ENCODE peak calls at places on chromosome 16, in seven cellular contexts. A is IMR-90, G is dorsolateral prefrontal cortex, C is WERI-Rb-1, J is thoracic aorta, L is Panc1, H is HL-60. E is an unnamed sample.

GRCh38 chr16:3922241-3922640 is 41.7 kb upstream of the CREBBP start:
- DNase-seq in L (no peak), H (no peak), A (no peak), J (no peak), C (no peak), G (no peak), E (no peak)

GRCh38 chr16:57893559-57894389 is 77.2 kb downstream of the CNGB1 start:
- DNase-seq in H (peak; percentile 28), L (no peak), G (no peak), J (no peak), A (peak; percentile 91), C (no peak), E (peak; percentile 78)

GRCh38 chr16:14301150-14302030 is 230.3 kb downstream of the MRTFB start:
- DNase-seq in A (no peak), J (no peak), G (no peak), L (no peak), C (no peak), H (no peak), E (no peak)

GRCh38 chr16:50151744-50152143 is 1.4 kb upstream of the TENT4B start:
- DNase-seq in C (no peak), A (no peak), L (no peak), J (no peak), G (no peak), H (no peak), E (no peak)

GRCh38 chr16:88966986-88967799 is 9.8 kb downstream of the CBFA2T3 start:
- DNase-seq in A (no peak), C (no peak), G (no peak), L (no peak), H (no peak), J (no peak), E (no peak)

GRCh38 chr16:29990033-29990432 is 5.4 kb downstream of the HIRIP3 start:
- DNase-seq in G (no peak), L (no peak), A (no peak), J (no peak), H (no peak), C (no peak), E (no peak)

GRCh38 chr16:28823291-28823718 is 506 bp downstream of the ATXN2L start:
- DNase-seq in H (no peak), G (no peak), C (no peak), J (no peak), L (no peak), A (no peak), E (no peak)

GRCh38 chr16:50902457-50902856 is 160.6 kb downstream of the CYLD start:
- DNase-seq in G (no peak), L (no peak), A (no peak), H (no peak), J (no peak), C (peak; percentile 26), E (no peak)

GRCh38 chr16:79838860-79839259 is 238.3 kb upstream of the MAF start:
- DNase-seq in C (no peak), L (no peak), G (no peak), J (no peak), H (no peak), A (no peak), E (no peak)

GRCh38 chr16:9123871-9124270 is 32.4 kb downstream of the HAPSTR1 start:
- DNase-seq in G (no peak), J (no peak), C (no peak), A (no peak), H (no peak), L (no peak), E (no peak)

GRCh38 chr16:22103371-22103890 is 11.1 kb downstream of the VWA3A start:
- DNase-seq in J (no peak), A (no peak), L (no peak), C (no peak), H (no peak), G (no peak), E (no peak)

GRCh38 chr16:83164816-83165215 is 538.0 kb downstream of the CDH13 start:
- DNase-seq in C (no peak), L (no peak), G (no peak), H (no peak), A (no peak), J (no peak), E (no peak)

GRCh38 chr16:30525844-30526136 is 576 bp downstream of the ZNF768 start:
- DNase-seq in C (no peak), L (no peak), A (no peak), G (no peak), H (no peak), J (no peak), E (no peak)

GRCh38 chr16:30394603-30395154 is 541 bp upstream of the ZNF48 start:
- DNase-seq in L (no peak), G (no peak), A (peak; percentile 50), J (no peak), H (no peak), C (no peak), E (no peak)

GRCh38 chr16:79758615-79759346 is 158.2 kb upstream of the MAF start:
- DNase-seq in G (no peak), H (no peak), L (no peak), C (no peak), J (no peak), A (no peak), E (no peak)

GRCh38 chr16:77780378-77780837 is 8.0 kb upstream of the VAT1L start:
- DNase-seq in G (no peak), A (peak; percentile 98), C (no peak), H (no peak), J (no peak), L (peak; percentile 33), E (peak; percentile 92)

GRCh38 chr16:15979801-15980200 is 30.4 kb downstream of the ABCC1 start:
- DNase-seq in A (no peak), L (no peak), C (no peak), G (no peak), H (no peak), J (peak; percentile 38), E (no peak)

GRCh38 chr16:88385831-88386815 is 3.4 kb downstream of the ZNF469 start:
- DNase-seq in G (no peak), L (no peak), A (no peak), H (no peak), C (no peak), J (no peak), E (no peak)

GRCh38 chr16:57635266-57636097 is 7.1 kb downstream of the ADGRG1 start:
- DNase-seq in L (no peak), H (no peak), J (no peak), C (no peak), G (no peak), A (no peak), E (no peak)

GRCh38 chr16:79013004-79013403 is 587.5 kb downstream of the MAF start:
- DNase-seq in L (no peak), A (no peak), G (no peak), H (no peak), J (no peak), C (no peak), E (no peak)

GRCh38 chr16:31700200-31700529 is 172.5 kb downstream of the AHSP start:
- DNase-seq in L (no peak), J (no peak), G (no peak), A (no peak), C (no peak), H (no peak), E (no peak)

GRCh38 chr16:70267516-70267915 is 15.8 kb upstream of the EXOSC6 start:
- DNase-seq in J (no peak), L (no peak), A (peak; percentile 55), C (peak; percentile 50), G (no peak), H (peak; percentile 28), E (no peak)

GRCh38 chr16:27503662-27504061 is 46.1 kb downstream of the GTF3C1 start:
- DNase-seq in A (no peak), C (no peak), H (no peak), L (no peak), J (no peak), G (no peak), E (no peak)
- H3K27ac ChIP-seq in A (no peak overlapping the region), C (no peak overlapping the region), H (no peak overlapping the region), L (no peak overlapping the region), J (no peak overlapping the region), G (no peak overlapping the region), E (no peak overlapping the region)

GRCh38 chr16:24853830-24854229 is 8.1 kb downstream of the SLC5A11 start:
- DNase-seq in C (no peak), A (peak; percentile 66), L (no peak), J (no peak), H (no peak), G (peak; percentile 44), E (no peak)
- H3K4me3 ChIP-seq in C (no peak overlapping the region), A (no peak overlapping the region), L (peak overlapping the region; percentile 14), J (no peak overlapping the region), H (no peak overlapping the region), G (peak overlapping the region; percentile 15), E (no peak overlapping the region)

DNA sequence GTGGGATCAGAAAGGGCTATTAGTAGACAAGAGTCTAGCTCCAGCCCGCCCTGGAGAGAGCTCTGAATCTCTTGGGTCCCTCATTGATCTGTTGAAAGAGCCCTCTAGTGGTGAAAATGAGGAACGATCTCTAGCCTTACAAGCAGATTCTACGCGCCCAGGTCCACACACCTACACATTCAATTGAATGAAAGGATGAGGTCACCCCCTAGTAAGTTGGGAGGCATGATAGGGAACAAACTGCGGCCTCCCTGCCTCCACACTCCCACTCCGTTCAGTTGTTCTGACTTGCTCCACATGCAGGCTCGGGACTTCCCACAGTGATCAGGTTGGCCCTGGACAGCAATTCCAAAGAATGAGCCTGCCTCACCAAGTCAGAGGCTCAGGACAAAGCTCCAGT is 2.9 kb upstream of the CACNG3 start:
- DNase-seq in C (peak; percentile 72), G (peak; percentile 38), A (peak; percentile 38), L (peak; percentile 59), H (peak; percentile 4), J (no peak), E (no peak)
- TF ChIP-seq CTCF in C (peak; percentile 70), G (peak; percentile 75), A (peak; percentile 40), L (peak; percentile 86), H (peak; percentile 62), J (peak; percentile 19), E (peak; percentile 64)

GRCh38 chr16:56109205-56109604 is 82.1 kb upstream of the GNAO1 start:
- DNase-seq in C (no peak), A (no peak), H (no peak), J (no peak), G (no peak), L (no peak), E (no peak)

GRCh38 chr16:56111100-56111499 is 80.2 kb upstream of the GNAO1 start:
- DNase-seq in G (no peak), H (no peak), C (no peak), A (no peak), L (no peak), J (no peak), E (no peak)

GRCh38 chr16:56106527-56106926 is 84.8 kb upstream of the GNAO1 start:
- DNase-seq in L (no peak), A (no peak), H (no peak), G (no peak), C (no peak), J (no peak), E (no peak)

GRCh38 chr16:56107944-56108583 is 83.2 kb upstream of the GNAO1 start:
- DNase-seq in J (no peak), C (no peak), L (no peak), A (no peak), G (peak; percentile 53), H (no peak), E (no peak)

DNA sequence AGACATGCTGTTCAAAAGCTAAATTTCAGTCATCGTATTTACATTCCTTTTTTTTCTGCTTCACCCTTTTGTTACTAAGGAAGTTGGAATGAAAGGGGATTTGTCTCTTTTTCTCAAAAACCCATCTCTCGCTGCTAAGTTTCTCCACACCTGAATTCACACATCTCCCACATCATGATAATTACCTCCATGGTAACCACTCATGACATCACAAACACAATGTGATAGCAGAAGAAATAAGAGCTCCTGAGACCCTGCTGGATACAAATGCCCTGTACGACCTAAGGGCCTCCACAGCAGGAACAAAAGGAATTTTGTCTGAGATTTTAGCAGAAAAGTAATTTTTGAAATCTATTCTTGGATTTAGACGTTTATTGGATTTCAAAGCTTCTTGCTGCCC is 82.6 kb upstream of the GNAO1 start:
- DNase-seq in A (no peak), L (no peak), C (no peak), G (no peak), H (no peak), J (no peak), E (no peak)
- H3K27ac ChIP-seq in A (no peak overlapping the region), L (no peak overlapping the region), C (no peak overlapping the region), G (peak overlapping the region; percentile 70), H (no peak overlapping the region), J (no peak overlapping the region), E (no peak overlapping the region)